ENCODE peak calls at places on chromosomes 13 and 19, in nine cellular contexts. W is IMR-90, G is esophagus muscularis mucosa, C is breast epithelium, L is GM12878, K is suprapubic skin, H is Peyer's patch, E is ovary, U is uterus. Y is an unnamed sample.

GRCh38 chr13:28478127-28478526 is 16.8 kb downstream of the FLT1 start:
- DNase-seq in H (no peak), L (no peak), C (no peak), E (no peak), W (peak; percentile 84), G (no peak), U (no peak), K (no peak), Y (no peak)

GRCh38 chr13:113413178-113413897 is 40.0 kb downstream of the ADPRHL1 start:
- DNase-seq in C (no peak), W (no peak), L (no peak), H (no peak), G (no peak), E (no peak), K (no peak), U (no peak), Y (no peak)

GRCh38 chr13:97231832-97232201 is 9.7 kb downstream of the MBNL2 start:
- DNase-seq in C (no peak), L (no peak), U (no peak), H (no peak), W (peak; percentile 81), E (no peak), K (no peak), G (no peak), Y (no peak)

GRCh38 chr19:56211718-56212117 is 9.6 kb downstream of the ZSCAN5C start:
- DNase-seq in C (no peak), G (no peak), L (no peak), E (no peak), U (no peak), K (no peak), H (no peak), W (no peak), Y (no peak)

GRCh38 chr13:29849071-29849541 is 1.3 kb downstream of the UBL3 start:
- DNase-seq in W (peak; percentile 22), E (no peak), K (no peak), U (no peak), L (no peak), H (peak; percentile 61), G (no peak), C (no peak), Y (no peak)

GRCh38 chr13:20475927-20476691 is 49.5 kb downstream of the CRYL1 start:
- DNase-seq in G (no peak), U (no peak), K (no peak), L (peak; percentile 65), W (no peak), H (peak; percentile 84), E (no peak), C (no peak), Y (no peak)

GRCh38 chr19:23070353-23070781 is 46.5 kb upstream of the ZNF730 start:
- DNase-seq in E (peak; percentile 52), K (peak; percentile 81), W (peak; percentile 15), G (no peak), L (no peak), C (no peak), H (no peak), U (peak; percentile 26), Y (no peak)

GRCh38 chr19:42323473-42323851 is 2.0 kb upstream of the MEGF8 start:
- DNase-seq in C (no peak), H (peak; percentile 52), U (no peak), L (no peak), G (no peak), W (no peak), K (no peak), E (no peak), Y (no peak)

GRCh38 chr19:13817615-13818371 is 22.6 kb downstream of the ZSWIM4 start:
- DNase-seq in C (no peak), U (no peak), L (no peak), G (no peak), K (peak; percentile 80), H (peak; percentile 85), W (no peak), E (no peak), Y (no peak)

GRCh38 chr13:42747399-42747873 is 33.9 kb upstream of the FAM216B start:
- DNase-seq in C (no peak), E (no peak), H (peak; percentile 48), G (no peak), L (no peak), W (peak; percentile 99), K (no peak), U (no peak), Y (no peak)

GRCh38 chr13:59472134-59472533 is 691.6 kb downstream of the DIAPH3 start:
- DNase-seq in L (no peak), K (no peak), G (no peak), H (no peak), W (peak; percentile 61), E (no peak), U (no peak), C (no peak), Y (no peak)

GRCh38 chr19:6556480-6556879 is 25.7 kb downstream of the TNFSF9 start:
- DNase-seq in G (no peak), H (no peak), W (no peak), U (no peak), C (no peak), K (no peak), L (peak; percentile 71), E (no peak), Y (no peak)

GRCh38 chr13:32881792-32882175 is 134.4 kb upstream of the KL start:
- DNase-seq in G (no peak), L (no peak), E (no peak), H (no peak), W (no peak), U (no peak), K (no peak), C (no peak), Y (peak; percentile 42)

GRCh38 chr19:18629166-18630088 is 7.4 kb upstream of the KLHL26 start:
- DNase-seq in U (peak; percentile 46), W (no peak), E (no peak), G (no peak), H (peak; percentile 57), L (no peak), C (no peak), K (no peak), Y (no peak)

GRCh38 chr13:98537306-98537705 is 39.6 kb downstream of the STK24 start:
- DNase-seq in L (no peak), K (no peak), U (no peak), E (no peak), G (no peak), H (peak; percentile 45), C (no peak), W (no peak), Y (no peak)

GRCh38 chr19:19274146-19274545 is 1.0 kb upstream of the TM6SF2 start:
- DNase-seq in L (no peak), K (no peak), E (no peak), U (no peak), C (no peak), H (no peak), G (no peak), W (no peak), Y (no peak)

GRCh38 chr13:26973281-26973680 is 198.3 kb downstream of the USP12 start:
- DNase-seq in H (no peak), W (no peak), G (no peak), L (no peak), C (no peak), U (no peak), E (no peak), K (no peak), Y (no peak)

GRCh38 chr13:26976336-26976735 is 195.3 kb downstream of the USP12 start:
- DNase-seq in E (no peak), L (no peak), H (no peak), U (no peak), W (no peak), K (no peak), G (no peak), C (no peak), Y (no peak)

GRCh38 chr13:26973946-26974345 is 197.7 kb downstream of the USP12 start:
- DNase-seq in E (no peak), W (no peak), K (no peak), G (no peak), H (no peak), U (no peak), C (no peak), L (no peak), Y (no peak)

GRCh38 chr13:26968431-26969335 is 202.9 kb downstream of the USP12 start:
- DNase-seq in G (no peak), C (no peak), H (peak; percentile 80), U (no peak), E (no peak), K (no peak), L (no peak), W (peak; percentile 23), Y (no peak)

GRCh38 chr13:26971990-26972888 is 199.4 kb downstream of the USP12 start:
- DNase-seq in W (peak; percentile 20), G (no peak), L (no peak), C (no peak), U (no peak), K (no peak), E (no peak), H (peak; percentile 82), Y (no peak)
- TF ChIP-seq CTCF in W (peak; percentile 25), G (no peak), L (peak; percentile 64), C (no peak), U (no peak), K (no peak), E (no peak), H (peak; percentile 68), Y (no peak)

DNA sequence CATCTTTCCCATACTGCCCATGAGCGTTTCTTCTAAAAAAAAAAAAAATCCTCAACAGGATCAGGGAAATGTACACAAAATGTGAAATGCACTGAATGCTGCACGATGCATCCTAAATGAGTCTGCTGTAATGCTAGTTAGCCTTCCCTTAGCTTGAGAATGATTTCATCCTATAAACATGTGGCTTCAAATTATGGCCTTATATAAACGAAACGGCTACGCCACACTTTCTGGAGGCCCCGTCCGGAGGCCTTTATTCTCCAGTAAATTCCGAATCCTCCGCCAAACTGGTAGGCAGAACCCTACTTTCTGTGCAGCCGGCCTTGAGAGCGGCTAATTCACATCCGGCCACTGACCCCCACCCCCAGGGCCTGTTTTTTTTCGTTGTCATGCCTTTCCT is 13.7 kb downstream of the MYO9B start:
- DNase-seq in H (no peak), G (no peak), K (no peak), L (no peak), C (no peak), E (no peak), W (peak; percentile 95), U (peak; percentile 56), Y (no peak)
- H3K27ac ChIP-seq in H (peak overlapping the region; percentile 63), G (peak overlapping the region; percentile 77), K (peak overlapping the region; percentile 24), L (peak overlapping the region; percentile 17), C (no peak overlapping the region), E (no peak overlapping the region), W (peak overlapping the region; percentile 97), U (peak overlapping the region; percentile 76), Y (peak overlapping the region; percentile 86)

DNA sequence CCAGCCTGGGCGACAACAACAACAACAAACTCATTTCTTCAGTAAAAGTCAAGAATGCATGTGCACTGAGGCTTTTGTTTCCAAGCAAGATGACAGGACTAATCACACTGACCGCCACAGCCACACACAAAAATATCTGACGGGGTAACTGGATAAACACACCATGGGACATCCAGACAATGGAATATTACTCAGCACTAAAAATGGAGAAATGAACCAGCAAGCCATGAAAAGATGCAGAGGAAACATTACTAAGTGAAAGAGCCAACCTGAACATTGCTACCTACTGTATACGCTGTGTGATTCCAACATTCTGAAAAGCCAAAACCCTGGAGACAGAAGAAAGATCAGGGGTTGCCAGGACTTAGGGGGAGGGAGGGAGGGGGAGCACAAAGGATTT is 36.7 kb downstream of the FAAP24 start:
- DNase-seq in U (no peak), G (no peak), E (no peak), L (no peak), K (no peak), W (no peak), C (no peak), H (no peak), Y (no peak)
- TF ChIP-seq POLR2A in U (no peak), G (no peak), E (no peak), L (no peak), K (no peak), W (no peak), C (no peak), H (no peak), Y (no peak)

GRCh38 chr19:53659292-53659691 is 27.5 kb downstream of the DPRX start:
- DNase-seq in K (no peak), W (no peak), E (no peak), G (no peak), U (no peak), H (no peak), L (no peak), C (no peak), Y (no peak)
- TF ChIP-seq CTCF in K (no peak), W (no peak), E (no peak), G (no peak), U (no peak), H (no peak), L (no peak), C (no peak), Y (no peak)

Y was measured in vagina.